ENCODE peak calls at places on chromosomes 5 and 9, in nine cellular contexts. One of them, this sample, is unnamed.

GRCh38 chr9:28999057-28999456 is 1425.8 kb upstream of the C9orf72 start:
- DNase-seq in upper lobe of left lung: no peak
- DNase-seq in spleen: no peak
- DNase-seq in fibroblast of lung: no peak
- DNase-seq in K562: no peak
- DNase-seq in heart right ventricle: no peak
- DNase-seq in heart left ventricle: no peak
- DNase-seq in tibial artery: no peak
- DNase-seq in psoas muscle: no peak
- DNase-seq in this sample: no peak

GRCh38 chr5:96008487-96008886 is 46.8 kb upstream of the ELL2 start:
- DNase-seq in tibial artery: no peak
- DNase-seq in fibroblast of lung: no peak
- DNase-seq in heart right ventricle: no peak
- DNase-seq in psoas muscle: no peak
- DNase-seq in upper lobe of left lung: no peak
- DNase-seq in heart left ventricle: no peak
- DNase-seq in K562: no peak
- DNase-seq in spleen: no peak
- DNase-seq in this sample: no peak

GRCh38 chr9:83015897-83016296 is 47.0 kb downstream of the RASEF start:
- DNase-seq in spleen: no peak
- DNase-seq in tibial artery: no peak
- DNase-seq in upper lobe of left lung: no peak
- DNase-seq in psoas muscle: no peak
- DNase-seq in heart right ventricle: no peak
- DNase-seq in heart left ventricle: no peak
- DNase-seq in K562: no peak
- DNase-seq in fibroblast of lung: no peak
- DNase-seq in this sample: no peak

GRCh38 chr5:160869962-160870521 is 18.0 kb upstream of the ATP10B start:
- DNase-seq in psoas muscle: no peak
- DNase-seq in upper lobe of left lung: no peak
- DNase-seq in tibial artery: no peak
- DNase-seq in heart left ventricle: no peak
- DNase-seq in spleen: no peak
- DNase-seq in K562: no peak
- DNase-seq in fibroblast of lung: no peak
- DNase-seq in heart right ventricle: no peak
- DNase-seq in this sample: no peak

GRCh38 chr5:126917918-126918623 is 112.3 kb downstream of the MARCHF3 start:
- DNase-seq in tibial artery: no peak
- DNase-seq in heart right ventricle: no peak
- DNase-seq in fibroblast of lung: peak
- DNase-seq in upper lobe of left lung: no peak
- DNase-seq in psoas muscle: peak
- DNase-seq in K562: peak
- DNase-seq in spleen: no peak
- DNase-seq in heart left ventricle: no peak
- DNase-seq in this sample: no peak

GRCh38 chr5:54881286-54882005 is 103.9 kb downstream of the ESM1 start:
- DNase-seq in fibroblast of lung: no peak
- DNase-seq in heart left ventricle: no peak
- DNase-seq in tibial artery: no peak
- DNase-seq in upper lobe of left lung: no peak
- DNase-seq in heart right ventricle: no peak
- DNase-seq in psoas muscle: no peak
- DNase-seq in K562: no peak
- DNase-seq in spleen: no peak
- DNase-seq in this sample: peak

GRCh38 chr5:179387151-179388110 is 42.2 kb upstream of the ADAMTS2 start:
- DNase-seq in spleen: no peak
- DNase-seq in upper lobe of left lung: no peak
- DNase-seq in tibial artery: no peak
- DNase-seq in fibroblast of lung: no peak
- DNase-seq in psoas muscle: no peak
- DNase-seq in K562: no peak
- DNase-seq in heart left ventricle: peak
- DNase-seq in heart right ventricle: no peak
- DNase-seq in this sample: no peak

GRCh38 chr9:96293481-96293880 is 8.5 kb downstream of the HSD17B3 start:
- DNase-seq in psoas muscle: no peak
- DNase-seq in K562: no peak
- DNase-seq in fibroblast of lung: peak
- DNase-seq in upper lobe of left lung: no peak
- DNase-seq in tibial artery: no peak
- DNase-seq in heart left ventricle: no peak
- DNase-seq in heart right ventricle: no peak
- DNase-seq in spleen: no peak
- DNase-seq in this sample: no peak

GRCh38 chr9:97980479-97980803 is 2.7 kb upstream of the ANP32B start:
- DNase-seq in heart left ventricle: no peak
- DNase-seq in K562: no peak
- DNase-seq in heart right ventricle: peak
- DNase-seq in fibroblast of lung: peak
- DNase-seq in spleen: no peak
- DNase-seq in tibial artery: peak
- DNase-seq in psoas muscle: peak
- DNase-seq in upper lobe of left lung: no peak
- DNase-seq in this sample: no peak

GRCh38 chr9:17926246-17926645 is 347.4 kb downstream of the SH3GL2 start:
- DNase-seq in psoas muscle: no peak
- DNase-seq in heart left ventricle: no peak
- DNase-seq in upper lobe of left lung: no peak
- DNase-seq in spleen: no peak
- DNase-seq in tibial artery: no peak
- DNase-seq in heart right ventricle: no peak
- DNase-seq in K562: no peak
- DNase-seq in fibroblast of lung: no peak
- DNase-seq in this sample: no peak

GRCh38 chr5:78605611-78606010 is 43.0 kb downstream of the LHFPL2 start:
- DNase-seq in spleen: no peak
- DNase-seq in upper lobe of left lung: no peak
- DNase-seq in heart left ventricle: no peak
- DNase-seq in K562: no peak
- DNase-seq in psoas muscle: no peak
- DNase-seq in heart right ventricle: no peak
- DNase-seq in fibroblast of lung: no peak
- DNase-seq in tibial artery: no peak
- DNase-seq in this sample: peak

GRCh38 chr9:76621011-76621410 is 143.2 kb upstream of the PCA3 start:
- DNase-seq in psoas muscle: no peak
- DNase-seq in heart left ventricle: no peak
- DNase-seq in K562: no peak
- DNase-seq in tibial artery: no peak
- DNase-seq in fibroblast of lung: no peak
- DNase-seq in heart right ventricle: no peak
- DNase-seq in spleen: no peak
- DNase-seq in upper lobe of left lung: no peak
- DNase-seq in this sample: no peak

GRCh38 chr9:96342553-96343245 is 40.7 kb upstream of the HSD17B3 start:
- DNase-seq in fibroblast of lung: peak
- DNase-seq in tibial artery: no peak
- DNase-seq in heart left ventricle: no peak
- DNase-seq in K562: no peak
- DNase-seq in upper lobe of left lung: peak
- DNase-seq in spleen: peak
- DNase-seq in heart right ventricle: no peak
- DNase-seq in psoas muscle: no peak
- DNase-seq in this sample: no peak

GRCh38 chr9:26949604-26950003 is 2.6 kb upstream of the PLAA start:
- DNase-seq in heart left ventricle: no peak
- DNase-seq in fibroblast of lung: no peak
- DNase-seq in upper lobe of left lung: no peak
- DNase-seq in K562: no peak
- DNase-seq in spleen: no peak
- DNase-seq in psoas muscle: no peak
- DNase-seq in heart right ventricle: no peak
- DNase-seq in tibial artery: no peak
- DNase-seq in this sample: peak

GRCh38 chr9:26940779-26941178 is 6.3 kb downstream of the PLAA start:
- DNase-seq in fibroblast of lung: no peak
- DNase-seq in heart left ventricle: no peak
- DNase-seq in upper lobe of left lung: no peak
- DNase-seq in tibial artery: no peak
- DNase-seq in heart right ventricle: no peak
- DNase-seq in K562: no peak
- DNase-seq in spleen: no peak
- DNase-seq in psoas muscle: no peak
- DNase-seq in this sample: no peak

GRCh38 chr9:26947736-26948135 is 694 bp upstream of the PLAA start:
- DNase-seq in heart left ventricle: no peak
- DNase-seq in psoas muscle: no peak
- DNase-seq in tibial artery: no peak
- DNase-seq in heart right ventricle: no peak
- DNase-seq in fibroblast of lung: no peak
- DNase-seq in K562: no peak
- DNase-seq in spleen: peak
- DNase-seq in upper lobe of left lung: no peak
- DNase-seq in this sample: no peak

GRCh38 chr9:26946753-26947727 is at the start of gene PLAA:
- DNase-seq in heart left ventricle: peak
- DNase-seq in heart right ventricle: peak
- DNase-seq in K562: peak
- DNase-seq in spleen: peak
- DNase-seq in tibial artery: peak
- DNase-seq in psoas muscle: peak
- DNase-seq in fibroblast of lung: peak
- DNase-seq in upper lobe of left lung: peak
- DNase-seq in this sample: peak

DNA sequence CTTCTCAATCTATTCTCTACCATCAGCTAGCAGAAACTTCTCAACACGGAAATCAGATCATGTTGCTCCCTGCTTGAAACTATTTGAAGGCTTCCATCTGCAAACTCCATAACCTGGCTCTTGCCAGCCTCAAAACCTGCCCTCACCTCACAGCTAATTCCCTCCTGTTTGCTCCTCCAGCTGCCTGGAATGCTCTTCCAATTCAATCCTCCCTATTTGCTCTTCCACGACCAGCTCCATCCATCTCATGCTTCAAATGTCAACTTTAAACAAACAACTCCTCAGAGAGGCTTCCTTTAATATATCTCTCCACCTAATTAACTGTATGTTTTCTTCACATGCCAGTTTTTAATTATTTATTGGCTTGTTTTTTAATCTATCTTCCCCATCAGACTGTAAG is 1.5 kb downstream of the PLAA start:
- DNase-seq in tibial artery: no peak
- DNase-seq in upper lobe of left lung: no peak
- DNase-seq in fibroblast of lung: no peak
- DNase-seq in psoas muscle: no peak
- DNase-seq in heart left ventricle: no peak
- DNase-seq in spleen: no peak
- DNase-seq in K562: no peak
- DNase-seq in heart right ventricle: no peak
- DNase-seq in this sample: no peak
- H3K27ac ChIP-seq in tibial artery: no peak
- H3K27ac ChIP-seq in upper lobe of left lung: no peak
- H3K27ac ChIP-seq in fibroblast of lung: peak
- H3K27ac ChIP-seq in psoas muscle: peak
- H3K27ac ChIP-seq in heart left ventricle: no peak
- H3K27ac ChIP-seq in spleen: no peak
- H3K27ac ChIP-seq in K562: peak
- H3K27ac ChIP-seq in heart right ventricle: no peak
- H3K27ac ChIP-seq in this sample: no peak

GRCh38 chr5:53481887-53482716 is 1.7 kb downstream of the FST start:
- DNase-seq in psoas muscle: peak
- DNase-seq in upper lobe of left lung: peak
- DNase-seq in fibroblast of lung: peak
- DNase-seq in heart right ventricle: peak
- DNase-seq in heart left ventricle: peak
- DNase-seq in tibial artery: peak
- DNase-seq in K562: peak
- DNase-seq in spleen: peak
- DNase-seq in this sample: peak
- TF ChIP-seq CTCF in psoas muscle: peak
- TF ChIP-seq CTCF in upper lobe of left lung: peak
- TF ChIP-seq CTCF in fibroblast of lung: peak
- TF ChIP-seq CTCF in heart right ventricle: peak
- TF ChIP-seq CTCF in heart left ventricle: no peak
- TF ChIP-seq CTCF in tibial artery: peak
- TF ChIP-seq CTCF in K562: no peak
- TF ChIP-seq CTCF in spleen: no peak
- TF ChIP-seq CTCF in this sample: peak

DNA sequence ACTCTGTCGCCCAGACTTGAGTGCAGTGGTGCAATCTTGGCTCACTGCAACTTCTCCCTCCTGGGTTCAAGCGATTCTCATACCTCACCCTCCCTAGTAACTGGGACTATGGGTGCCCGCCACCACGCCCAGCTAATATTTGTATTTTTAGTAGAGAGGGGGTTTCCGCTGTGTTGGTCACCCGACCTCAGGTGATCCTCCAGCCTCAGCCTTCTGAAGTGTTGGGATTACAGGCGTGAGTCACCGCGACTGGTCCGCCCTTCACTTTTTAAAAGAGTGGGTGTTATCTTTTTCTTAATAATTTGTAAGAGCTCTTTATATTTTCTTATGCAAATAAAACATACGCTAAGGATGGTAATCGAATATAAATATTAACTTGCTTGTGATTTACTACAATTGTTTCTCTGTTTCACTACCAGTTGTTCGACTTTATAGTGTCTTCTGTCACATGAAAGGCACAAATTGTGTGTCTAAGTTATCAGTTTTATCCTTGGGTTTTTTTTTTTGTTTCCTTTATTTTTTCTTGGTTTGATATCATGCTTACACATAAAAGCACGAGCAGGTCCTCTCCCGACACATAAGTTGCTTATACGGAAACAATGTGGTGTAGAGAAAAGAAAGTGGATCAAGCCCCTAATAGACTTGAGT is 1.9 kb upstream of the GPBP1 start:
- DNase-seq in spleen: no peak
- DNase-seq in upper lobe of left lung: no peak
- DNase-seq in psoas muscle: no peak
- DNase-seq in heart right ventricle: no peak
- DNase-seq in K562: no peak
- DNase-seq in heart left ventricle: no peak
- DNase-seq in fibroblast of lung: peak
- DNase-seq in tibial artery: no peak
- DNase-seq in this sample: peak
- H3K27ac ChIP-seq in spleen: peak
- H3K27ac ChIP-seq in upper lobe of left lung: no peak
- H3K27ac ChIP-seq in psoas muscle: peak
- H3K27ac ChIP-seq in heart right ventricle: peak
- H3K27ac ChIP-seq in K562: no peak
- H3K27ac ChIP-seq in heart left ventricle: no peak
- H3K27ac ChIP-seq in fibroblast of lung: no peak
- H3K27ac ChIP-seq in tibial artery: peak
- H3K27ac ChIP-seq in this sample: peak

GRCh38 chr5:6011199-6011598 is 367.1 kb downstream of the MED10 start:
- DNase-seq in tibial artery: no peak
- DNase-seq in K562: no peak
- DNase-seq in heart right ventricle: no peak
- DNase-seq in psoas muscle: no peak
- DNase-seq in fibroblast of lung: no peak
- DNase-seq in upper lobe of left lung: no peak
- DNase-seq in spleen: no peak
- DNase-seq in heart left ventricle: no peak
- DNase-seq in this sample: no peak

GRCh38 chr5:6003040-6003825 is 375.1 kb downstream of the MED10 start:
- DNase-seq in upper lobe of left lung: no peak
- DNase-seq in fibroblast of lung: no peak
- DNase-seq in spleen: no peak
- DNase-seq in psoas muscle: no peak
- DNase-seq in heart right ventricle: no peak
- DNase-seq in heart left ventricle: no peak
- DNase-seq in tibial artery: no peak
- DNase-seq in K562: no peak
- DNase-seq in this sample: peak

GRCh38 chr5:6006838-6007314 is 371.5 kb downstream of the MED10 start:
- DNase-seq in upper lobe of left lung: no peak
- DNase-seq in spleen: no peak
- DNase-seq in K562: no peak
- DNase-seq in heart left ventricle: no peak
- DNase-seq in fibroblast of lung: no peak
- DNase-seq in heart right ventricle: no peak
- DNase-seq in psoas muscle: no peak
- DNase-seq in tibial artery: no peak
- DNase-seq in this sample: no peak
- TF ChIP-seq CTCF in upper lobe of left lung: no peak
- TF ChIP-seq CTCF in spleen: no peak
- TF ChIP-seq CTCF in K562: no peak
- TF ChIP-seq CTCF in heart left ventricle: no peak
- TF ChIP-seq CTCF in fibroblast of lung: no peak
- TF ChIP-seq CTCF in heart right ventricle: no peak
- TF ChIP-seq CTCF in psoas muscle: no peak
- TF ChIP-seq CTCF in tibial artery: no peak
- TF ChIP-seq CTCF in this sample: no peak

This sample was measured in RWPE1.